ENCODE peak calls at places on chromosomes 13 and 19, in eight cellular contexts. W is fibroblast of mammary gland; J is aorta; M is neural progenitor cell; F is stimulated activated CD4-positive, alpha-beta T cell treated with anti-CD3 and anti-CD28 coated beads, TNF-alpha, amount 100 ng/mL, for 4 hours; U is Calu3; A is BJ; L is glomerular endothelial cell. K is an unnamed sample.

GRCh38 chr19:1668339-1669123 is 16.1 kb upstream of the TCF3 start:
- DNase-seq in W (no peak), J (no peak), M (peak), F (no peak), U (peak), A (no peak), L (no peak), K (no peak)

GRCh38 chr13:21934309-21934708 is 263.4 kb downstream of the FGF9 start:
- DNase-seq in W (no peak), J (no peak), M (no peak), F (no peak), U (no peak), A (no peak), L (no peak), K (no peak)

GRCh38 chr19:33100894-33101644 is 20.1 kb downstream of the GPATCH1 start:
- DNase-seq in W (no peak), J (no peak), M (no peak), F (no peak), U (peak), A (no peak), L (no peak), K (no peak)

GRCh38 chr13:32205426-32206096 is 109.6 kb downstream of the ZAR1L start:
- DNase-seq in W (no peak), J (no peak), M (no peak), F (no peak), U (no peak), A (no peak), L (no peak), K (no peak)

GRCh38 chr13:94335786-94336357 is 143.6 kb downstream of the DCT start:
- DNase-seq in W (peak), J (no peak), M (no peak), F (no peak), U (no peak), A (no peak), L (no peak), K (no peak)

GRCh38 chr13:67308004-67308772 is 78.1 kb upstream of the PCDH9 start:
- DNase-seq in W (no peak), J (no peak), M (no peak), F (no peak), U (no peak), A (no peak), L (no peak), K (no peak)

GRCh38 chr19:14979498-14980255 is at the start of gene SLC1A6:
- DNase-seq in W (no peak), J (no peak), M (peak), F (no peak), U (no peak), A (no peak), L (no peak), K (no peak)

GRCh38 chr19:53868892-53869804 is 1.5 kb downstream of the MYADM start:
- DNase-seq in W (peak), J (peak), M (peak), F (peak), U (peak), A (peak), L (no peak), K (peak)

GRCh38 chr19:3612901-3613741 is 6.4 kb upstream of the TBXA2R start:
- DNase-seq in W (no peak), J (peak), M (peak), F (no peak), U (no peak), A (no peak), L (no peak), K (no peak)

GRCh38 chr13:36882829-36883390 is 37.1 kb downstream of the SMAD9 start:
- DNase-seq in W (no peak), J (no peak), M (no peak), F (no peak), U (peak), A (no peak), L (no peak), K (no peak)

GRCh38 chr19:45767410-45767880 is 1.6 kb downstream of the SIX5 start:
- DNase-seq in W (peak), J (peak), M (peak), F (no peak), U (peak), A (peak), L (no peak), K (no peak)

GRCh38 chr19:48631254-48631653 is 5.9 kb downstream of the DBP start:
- DNase-seq in W (no peak), J (no peak), M (no peak), F (no peak), U (no peak), A (no peak), L (no peak), K (no peak)

GRCh38 chr19:2252481-2253105 is 3.5 kb downstream of the AMH start:
- DNase-seq in W (no peak), J (no peak), M (peak), F (no peak), U (no peak), A (no peak), L (no peak), K (no peak)

GRCh38 chr19:41437944-41438574 is 1.7 kb downstream of the DMAC2 start:
- DNase-seq in W (no peak), J (peak), M (no peak), F (no peak), U (no peak), A (no peak), L (no peak), K (no peak)

GRCh38 chr19:42244452-42245220 is 2.2 kb upstream of the GSK3A start:
- DNase-seq in W (peak), J (peak), M (peak), F (peak), U (peak), A (peak), L (peak), K (peak)

GRCh38 chr13:83845121-83845520 is 37.2 kb downstream of the SLITRK1 start:
- DNase-seq in W (no peak), J (no peak), M (no peak), F (no peak), U (no peak), A (no peak), L (no peak), K (no peak)

GRCh38 chr13:99464441-99464949 is 36.8 kb upstream of the TM9SF2 start:
- DNase-seq in W (peak), J (no peak), M (no peak), F (no peak), U (no peak), A (peak), L (no peak), K (no peak)

GRCh38 chr13:62767473-62767872 is 1351.8 kb upstream of the PCDH20 start:
- DNase-seq in W (no peak), J (no peak), M (no peak), F (no peak), U (no peak), A (no peak), L (no peak), K (no peak)

GRCh38 chr19:46911456-46911855 is 50.7 kb downstream of the ARHGAP35 start:
- DNase-seq in W (no peak), J (no peak), M (no peak), F (no peak), U (no peak), A (no peak), L (no peak), K (no peak)

GRCh38 chr13:72383646-72384045 is 343.8 kb downstream of the MZT1 start:
- DNase-seq in W (no peak), J (no peak), M (no peak), F (no peak), U (no peak), A (no peak), L (no peak), K (no peak)

GRCh38 chr13:48500652-48501197 is 32.2 kb downstream of the RCBTB2 start:
- DNase-seq in W (peak), J (no peak), M (no peak), F (no peak), U (no peak), A (peak), L (no peak), K (no peak)

GRCh38 chr19:14670408-14670807 is 4.2 kb downstream of the ADGRE3 start:
- DNase-seq in W (no peak), J (no peak), M (no peak), F (no peak), U (no peak), A (no peak), L (no peak), K (no peak)

GRCh38 chr13:72808917-72809500 is 27.1 kb downstream of the PIBF1 start:
- DNase-seq in W (peak), J (no peak), M (peak), F (no peak), U (no peak), A (no peak), L (no peak), K (no peak)

GRCh38 chr13:77267362-77267761 is 59.5 kb downstream of the MYCBP2 start:
- DNase-seq in W (peak), J (no peak), M (no peak), F (no peak), U (no peak), A (peak), L (no peak), K (no peak)

GRCh38 chr13:32495429-32495828 is 43.2 kb downstream of the N4BP2L2 start:
- DNase-seq in W (no peak), J (no peak), M (no peak), F (no peak), U (no peak), A (no peak), L (no peak), K (no peak)

GRCh38 chr19:48533770-48534169 is 18.2 kb upstream of the SULT2B1 start:
- DNase-seq in W (peak), J (no peak), M (no peak), F (no peak), U (no peak), A (no peak), L (no peak), K (no peak)

GRCh38 chr13:94173312-94173854 is 306.1 kb downstream of the DCT start:
- DNase-seq in W (peak), J (no peak), M (no peak), F (no peak), U (no peak), A (no peak), L (no peak), K (no peak)

GRCh38 chr19:15780595-15781418 is 6.7 kb upstream of the OR10H5 start:
- DNase-seq in W (no peak), J (no peak), M (no peak), F (no peak), U (no peak), A (no peak), L (no peak), K (no peak)

GRCh38 chr19:2455481-2456300 is 1.1 kb downstream of the LMNB2 start:
- DNase-seq in W (no peak), J (no peak), M (peak), F (peak), U (no peak), A (no peak), L (no peak), K (peak)

GRCh38 chr19:33697766-33698165 is 76.0 kb downstream of the CHST8 start:
- DNase-seq in W (no peak), J (peak), M (no peak), F (no peak), U (no peak), A (no peak), L (no peak), K (no peak)

GRCh38 chr13:40247845-40248244 is 418.6 kb downstream of the FOXO1 start:
- DNase-seq in W (peak), J (no peak), M (no peak), F (no peak), U (no peak), A (no peak), L (no peak), K (no peak)

GRCh38 chr19:38417544-38418506 is 8.2 kb downstream of the RASGRP4 start:
- DNase-seq in W (no peak), J (peak), M (peak), F (no peak), U (peak), A (no peak), L (no peak), K (peak)

GRCh38 chr13:59774511-59774911 is 389.2 kb downstream of the DIAPH3 start:
- DNase-seq in W (peak), J (no peak), M (peak), F (no peak), U (no peak), A (peak), L (no peak), K (no peak)

GRCh38 chr19:34457446-34457845 is 24.1 kb upstream of the WTIP start:
- DNase-seq in W (no peak), J (no peak), M (no peak), F (no peak), U (no peak), A (no peak), L (no peak), K (no peak)

GRCh38 chr13:26046639-26047038 is 5.2 kb downstream of the SHISA2 start:
- DNase-seq in W (no peak), J (no peak), M (no peak), F (no peak), U (no peak), A (no peak), L (no peak), K (no peak)

GRCh38 chr13:39370554-39370953 is 232.4 kb downstream of the LHFPL6 start:
- DNase-seq in W (peak), J (peak), M (no peak), F (no peak), U (no peak), A (no peak), L (no peak), K (no peak)

GRCh38 chr19:45878043-45878794 is 7.7 kb downstream of the IRF2BP1 start:
- DNase-seq in W (no peak), J (no peak), M (no peak), F (no peak), U (peak), A (no peak), L (no peak), K (no peak)

K was measured in stimulated activated CD8-positive, alpha-beta memory T cell treated with anti-CD3 and anti-CD28 coated beads, Interleukin-12 subunit alpha, Interleukin-12 subunit beta, amount 100 ng/mL, for 1 hour.